ENCODE peak calls at places on chromosomes 2 and 18, in five cellular contexts. H is H1, W is GM12878, M is HepG2, V is K562. I is an unnamed sample.

GRCh38 chr2:142825861-142826260 is 51.6 kb upstream of the KYNU start:
- DNase-seq in H (no peak), W (no peak), V (no peak), M (no peak), I (no peak)

GRCh38 chr18:8978394-8978793 is 124.1 kb upstream of the NDUFV2 start:
- DNase-seq in W (no peak), H (no peak), M (no peak), V (no peak), I (no peak)

GRCh38 chr18:80115035-80115434 is 6.0 kb downstream of the ADNP2 start:
- DNase-seq in H (no peak), W (no peak), M (no peak), V (no peak), I (no peak)

GRCh38 chr2:119006441-119006840 is 64.4 kb downstream of the MARCO start:
- DNase-seq in H (no peak), W (no peak), M (no peak), V (no peak), I (no peak)

GRCh38 chr2:177886824-177887223 is 185.8 kb downstream of the PDE11A start:
- DNase-seq in H (no peak), V (no peak), W (no peak), M (no peak), I (no peak)

GRCh38 chr2:68185541-68186164 is 28.0 kb downstream of the PNO1 start:
- DNase-seq in M (peak; percentile 52), W (peak; percentile 28), H (peak; percentile 47), V (peak; percentile 55), I (peak; percentile 62)

GRCh38 chr2:174967693-174968260 is 37.4 kb downstream of the CHN1 start:
- DNase-seq in H (no peak), M (no peak), W (no peak), V (no peak), I (no peak)

GRCh38 chr18:13308369-13308768 is 89.8 kb downstream of the LDLRAD4 start:
- DNase-seq in M (no peak), V (no peak), H (no peak), W (no peak), I (no peak)

GRCh38 chr2:74499269-74499939 is at the start of gene LBX2:
- DNase-seq in V (no peak), M (no peak), W (no peak), H (no peak), I (no peak)

GRCh38 chr2:34481542-34481941 is 882.4 kb upstream of the FAM98A start:
- DNase-seq in W (no peak), H (no peak), V (no peak), M (no peak), I (no peak)

GRCh38 chr2:79833235-79833878 is 320.5 kb downstream of the CTNNA2 start:
- DNase-seq in M (no peak), W (no peak), V (no peak), H (no peak), I (no peak)

GRCh38 chr2:7007846-7008741 is 90.9 kb downstream of the RNF144A start:
- DNase-seq in M (no peak), W (peak; percentile 16), H (no peak), V (peak; percentile 81), I (no peak)

GRCh38 chr2:17749753-17750438 is 3.7 kb downstream of the SMC6 start:
- DNase-seq in H (no peak), W (no peak), V (no peak), M (no peak), I (no peak)

GRCh38 chr2:207203056-207203455 is 37.3 kb upstream of the KLF7 start:
- DNase-seq in W (no peak), V (no peak), M (no peak), H (no peak), I (no peak)

GRCh38 chr2:152228215-152228614 is 52.7 kb upstream of the STAM2 start:
- DNase-seq in W (no peak), V (no peak), H (no peak), M (no peak), I (no peak)

GRCh38 chr2:219228026-219228744 is 1.3 kb downstream of the ATG9A start:
- DNase-seq in M (no peak), W (no peak), V (peak; percentile 18), H (no peak), I (no peak)

GRCh38 chr2:217995741-217996141 is 7.1 kb downstream of the TNS1 start:
- DNase-seq in H (no peak), M (no peak), V (no peak), W (no peak), I (no peak)

GRCh38 chr18:78627546-78628315 is 351.9 kb upstream of the SALL3 start:
- DNase-seq in W (no peak), M (no peak), H (no peak), V (no peak), I (no peak)

GRCh38 chr18:76564117-76564516 is 69.1 kb upstream of the ZNF516 start:
- DNase-seq in M (no peak), W (no peak), V (no peak), H (no peak), I (peak; percentile 62)

GRCh38 chr2:31729442-31730092 is 148.8 kb upstream of the SRD5A2 start:
- DNase-seq in V (peak; percentile 21), M (peak; percentile 60), H (no peak), W (peak; percentile 12), I (peak; percentile 54)

GRCh38 chr2:120029672-120030640 is 17.1 kb downstream of the EPB41L5 start:
- DNase-seq in M (no peak), H (no peak), W (no peak), V (no peak), I (no peak)

GRCh38 chr2:78260861-78261260 is 738.7 kb upstream of the LRRTM4 start:
- DNase-seq in V (no peak), W (no peak), M (peak; percentile 93), H (no peak), I (no peak)

GRCh38 chr18:62105373-62105772 is 81.5 kb downstream of the PIGN start:
- DNase-seq in M (no peak), W (no peak), H (no peak), V (no peak), I (no peak)

GRCh38 chr2:39158351-39158750 is 37.5 kb upstream of the SOS1 start:
- DNase-seq in W (no peak), V (no peak), H (no peak), M (no peak), I (no peak)

GRCh38 chr18:34729264-34729663 is 19.2 kb downstream of the DTNA start:
- DNase-seq in V (no peak), H (peak; percentile 27), M (peak; percentile 23), W (no peak), I (peak; percentile 29)

GRCh38 chr18:79816981-79817606 is 19.4 kb downstream of the KCNG2 start:
- DNase-seq in H (no peak), W (no peak), M (no peak), V (no peak), I (no peak)

GRCh38 chr2:102029405-102029804 is 37.6 kb downstream of the IL1R2 start:
- DNase-seq in M (no peak), H (no peak), V (no peak), W (no peak), I (no peak)

DNA sequence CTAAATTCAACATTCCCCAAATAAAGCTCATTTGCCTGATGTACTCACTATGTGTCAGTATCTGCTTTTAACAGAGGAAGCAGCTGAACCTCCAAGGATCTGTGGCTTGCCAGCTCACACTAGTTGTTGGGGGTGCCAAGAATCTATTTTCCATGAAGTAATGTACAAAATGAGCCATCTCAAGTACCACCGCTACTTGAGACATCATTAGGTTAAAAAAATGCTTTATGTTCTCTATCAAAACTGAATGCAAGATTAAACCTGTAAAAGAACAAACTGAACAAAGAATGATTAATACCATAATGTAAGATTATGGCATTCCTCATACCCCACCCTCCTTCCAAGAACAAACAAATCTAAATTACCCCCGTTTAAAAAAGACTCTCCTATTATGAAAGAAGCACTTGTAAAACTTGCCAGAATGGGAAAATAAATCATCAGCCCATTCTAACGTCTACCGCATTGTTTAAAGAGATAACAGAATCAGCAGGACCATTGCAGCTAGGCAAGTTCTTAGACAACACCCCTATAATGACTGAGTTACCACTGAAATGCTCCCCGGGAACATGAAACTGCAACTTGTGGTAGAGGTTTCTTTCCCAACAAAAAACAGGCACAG is 471.6 kb downstream of the DLGAP1 start:
- DNase-seq in W (no peak), H (no peak), M (no peak), V (no peak), I (no peak)
- TF ChIP-seq POLR2A in W (no peak), H (no peak), M (no peak), V (no peak), I (no peak)

GRCh38 chr18:45741056-45741455 is 17.1 kb downstream of the SLC14A1 start:
- DNase-seq in H (no peak), V (no peak), W (no peak), M (no peak), I (no peak)

GRCh38 chr18:45748531-45748930 is 24.6 kb downstream of the SLC14A1 start:
- DNase-seq in H (no peak), M (no peak), V (no peak), W (no peak), I (no peak)

GRCh38 chr18:45749918-45750689 is 26.1 kb downstream of the SLC14A1 start:
- DNase-seq in M (no peak), W (peak; percentile 32), V (no peak), H (no peak), I (no peak)

DNA sequence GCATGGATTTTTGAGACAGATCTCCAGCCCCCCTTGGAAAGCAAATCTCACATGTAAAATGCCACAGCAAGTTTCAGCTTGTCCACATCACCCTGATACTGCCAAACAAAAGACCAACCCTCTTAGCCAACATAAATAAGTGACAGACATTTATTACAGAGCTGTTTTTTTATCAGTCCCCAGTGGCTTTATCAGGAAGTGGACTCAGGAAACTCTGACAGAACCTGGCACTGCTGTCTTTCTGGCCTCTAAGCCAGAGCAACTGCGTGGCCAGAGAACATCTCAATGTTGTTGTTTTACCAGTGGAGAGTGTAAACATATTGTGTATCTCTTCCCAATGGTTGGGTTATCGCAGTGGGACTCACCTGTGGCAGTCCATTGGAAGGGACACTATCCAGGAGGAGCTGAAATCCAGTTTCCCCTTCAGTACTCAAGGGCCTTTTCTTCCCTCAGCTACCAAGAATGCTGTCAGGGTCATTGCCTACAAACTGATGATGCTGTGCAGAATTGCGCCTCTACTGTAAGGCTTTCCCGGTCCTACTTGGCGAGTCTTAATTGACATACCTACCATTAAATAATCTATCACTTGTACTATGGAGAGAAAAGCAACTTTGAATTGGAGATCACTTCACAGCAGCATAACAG is 22.0 kb downstream of the SLC14A1 start:
- DNase-seq in W (no peak), H (no peak), V (no peak), M (no peak), I (no peak)
- TF ChIP-seq SIN3A in W (no peak), H (no peak), V (no peak), M (no peak), I (no peak)

GRCh38 chr2:70766357-70767093 is 1.5 kb downstream of the ADD2 start:
- DNase-seq in H (no peak), V (no peak), M (no peak), W (no peak), I (no peak)

GRCh38 chr2:70765507-70765906 is 2.5 kb downstream of the ADD2 start:
- DNase-seq in W (no peak), M (no peak), H (no peak), V (no peak), I (no peak)

GRCh38 chr2:70768585-70769085 is 635 bp upstream of the ADD2 start:
- DNase-seq in M (no peak), H (no peak), W (no peak), V (no peak), I (no peak)

GRCh38 chr2:70767699-70768584 is at the start of gene ADD2:
- DNase-seq in V (peak; percentile 84), M (no peak), W (no peak), H (no peak), I (no peak)

GRCh38 chr2:70767094-70767698 is 804 bp downstream of the ADD2 start:
- DNase-seq in M (no peak), H (peak; percentile 65), V (peak; percentile 78), W (no peak), I (no peak)
- TF ChIP-seq EZH2 in M (no peak), H (no peak), V (no peak), W (no peak), I (no peak)

GRCh38 chr18:48517048-48517447 is 21.8 kb upstream of the CTIF start:
- DNase-seq in M (no peak), W (no peak), H (no peak), V (peak; percentile 13), I (no peak)
- TF ChIP-seq POLR2A in M (no peak), W (no peak), H (no peak), V (no peak), I (no peak)